ENCODE peak calls at places on chromosomes 4 and X, in six cellular contexts. One of them, this sample, is unnamed.

GRCh38 chrX:50448565-50448964 is 22.1 kb downstream of the DGKK start:
- DNase-seq in AG10803: no peak
- DNase-seq in fibroblast of pulmonary artery: no peak
- DNase-seq in AG09309: no peak
- DNase-seq in suprapubic skin: no peak
- DNase-seq in GM12865: peak; percentile 10
- DNase-seq in this sample: no peak

GRCh38 chr4:84596826-84597225 is 13.9 kb downstream of the CDS1 start:
- DNase-seq in AG09309: no peak
- DNase-seq in AG10803: no peak
- DNase-seq in suprapubic skin: no peak
- DNase-seq in fibroblast of pulmonary artery: no peak
- DNase-seq in GM12865: no peak
- DNase-seq in this sample: no peak

GRCh38 chr4:185395255-185395955 is at the start of gene LRP2BP:
- DNase-seq in AG10803: peak; percentile 4
- DNase-seq in suprapubic skin: no peak
- DNase-seq in fibroblast of pulmonary artery: peak; percentile 97
- DNase-seq in GM12865: peak; percentile 57
- DNase-seq in AG09309: peak; percentile 79
- DNase-seq in this sample: no peak

GRCh38 chrX:136130931-136131843 is 16.1 kb upstream of the FHL1 start:
- DNase-seq in fibroblast of pulmonary artery: peak; percentile 84
- DNase-seq in GM12865: no peak
- DNase-seq in suprapubic skin: no peak
- DNase-seq in AG09309: peak; percentile 82
- DNase-seq in AG10803: peak; percentile 83
- DNase-seq in this sample: peak; percentile 63

GRCh38 chrX:152137771-152138387 is 498 bp downstream of the MAGEA10 start:
- DNase-seq in fibroblast of pulmonary artery: no peak
- DNase-seq in AG09309: no peak
- DNase-seq in AG10803: no peak
- DNase-seq in suprapubic skin: no peak
- DNase-seq in GM12865: no peak
- DNase-seq in this sample: no peak

GRCh38 chrX:107716045-107716684 is 59.4 kb downstream of the TSC22D3 start:
- DNase-seq in GM12865: peak; percentile 45
- DNase-seq in suprapubic skin: peak; percentile 62
- DNase-seq in AG10803: peak; percentile 23
- DNase-seq in AG09309: no peak
- DNase-seq in fibroblast of pulmonary artery: peak; percentile 27
- DNase-seq in this sample: peak; percentile 37

GRCh38 chr4:89251396-89251795 is 56.2 kb downstream of the GPRIN3 start:
- DNase-seq in suprapubic skin: no peak
- DNase-seq in AG09309: no peak
- DNase-seq in GM12865: no peak
- DNase-seq in fibroblast of pulmonary artery: no peak
- DNase-seq in AG10803: no peak
- DNase-seq in this sample: no peak

GRCh38 chr4:66794635-66795034 is 750.7 kb downstream of the CENPC start:
- DNase-seq in AG10803: no peak
- DNase-seq in AG09309: no peak
- DNase-seq in suprapubic skin: no peak
- DNase-seq in GM12865: no peak
- DNase-seq in fibroblast of pulmonary artery: no peak
- DNase-seq in this sample: no peak

GRCh38 chr4:110611968-110612447 is 10.9 kb downstream of the PITX2 start:
- DNase-seq in fibroblast of pulmonary artery: no peak
- DNase-seq in AG10803: no peak
- DNase-seq in AG09309: no peak
- DNase-seq in GM12865: no peak
- DNase-seq in suprapubic skin: no peak
- DNase-seq in this sample: no peak

GRCh38 chr4:89105726-89106125 is 5.6 kb upstream of the TIGD2 start:
- DNase-seq in AG10803: no peak
- DNase-seq in GM12865: no peak
- DNase-seq in fibroblast of pulmonary artery: no peak
- DNase-seq in AG09309: no peak
- DNase-seq in suprapubic skin: no peak
- DNase-seq in this sample: no peak

GRCh38 chr4:3519468-3520264 is 12.6 kb downstream of the LRPAP1 start:
- DNase-seq in GM12865: no peak
- DNase-seq in fibroblast of pulmonary artery: no peak
- DNase-seq in suprapubic skin: peak; percentile 40
- DNase-seq in AG10803: no peak
- DNase-seq in AG09309: no peak
- DNase-seq in this sample: no peak

GRCh38 chr4:107247738-107248137 is 211.6 kb upstream of the DKK2 start:
- DNase-seq in AG09309: peak; percentile 14
- DNase-seq in suprapubic skin: peak; percentile 60
- DNase-seq in GM12865: no peak
- DNase-seq in AG10803: peak; percentile 72
- DNase-seq in fibroblast of pulmonary artery: peak; percentile 8
- DNase-seq in this sample: peak; percentile 5

GRCh38 chr4:168421671-168422070 is 58.6 kb downstream of the DDX60L start:
- DNase-seq in fibroblast of pulmonary artery: peak; percentile 65
- DNase-seq in GM12865: no peak
- DNase-seq in AG09309: no peak
- DNase-seq in suprapubic skin: no peak
- DNase-seq in AG10803: no peak
- DNase-seq in this sample: peak; percentile 51

GRCh38 chr4:80307183-80307735 is 28.3 kb upstream of the CFAP299 start:
- DNase-seq in suprapubic skin: no peak
- DNase-seq in AG10803: peak; percentile 82
- DNase-seq in AG09309: peak; percentile 32
- DNase-seq in fibroblast of pulmonary artery: peak; percentile 29
- DNase-seq in GM12865: no peak
- DNase-seq in this sample: peak; percentile 63

GRCh38 chrX:70470850-70471289 is 26.2 kb downstream of the DLG3 start:
- DNase-seq in AG09309: no peak
- DNase-seq in GM12865: peak; percentile 39
- DNase-seq in AG10803: no peak
- DNase-seq in suprapubic skin: no peak
- DNase-seq in fibroblast of pulmonary artery: no peak
- DNase-seq in this sample: no peak

GRCh38 chr4:121307441-121308327 is 73.1 kb downstream of the QRFPR start:
- DNase-seq in AG09309: peak; percentile 16
- DNase-seq in AG10803: peak; percentile 50
- DNase-seq in fibroblast of pulmonary artery: peak; percentile 75
- DNase-seq in suprapubic skin: no peak
- DNase-seq in GM12865: peak; percentile 81
- DNase-seq in this sample: peak; percentile 76

GRCh38 chr4:152259866-152260265 is 276.0 kb downstream of the FBXW7 start:
- DNase-seq in suprapubic skin: no peak
- DNase-seq in AG09309: peak; percentile 70
- DNase-seq in GM12865: no peak
- DNase-seq in AG10803: peak; percentile 61
- DNase-seq in fibroblast of pulmonary artery: peak; percentile 20
- DNase-seq in this sample: no peak

GRCh38 chrX:50903387-50904027 is 7.0 kb upstream of the BMP15 start:
- DNase-seq in AG09309: no peak
- DNase-seq in GM12865: peak; percentile 11
- DNase-seq in fibroblast of pulmonary artery: peak; percentile 54
- DNase-seq in AG10803: peak; percentile 24
- DNase-seq in suprapubic skin: no peak
- DNase-seq in this sample: peak; percentile 54

GRCh38 chr4:27215421-27215820 is 354.8 kb downstream of the STIM2 start:
- DNase-seq in AG10803: no peak
- DNase-seq in suprapubic skin: no peak
- DNase-seq in fibroblast of pulmonary artery: no peak
- DNase-seq in GM12865: no peak
- DNase-seq in AG09309: no peak
- DNase-seq in this sample: no peak

GRCh38 chrX:27309406-27309805 is 153.7 kb downstream of the PPP4R3C start:
- DNase-seq in fibroblast of pulmonary artery: peak; percentile 2
- DNase-seq in suprapubic skin: no peak
- DNase-seq in AG09309: no peak
- DNase-seq in AG10803: no peak
- DNase-seq in GM12865: no peak
- DNase-seq in this sample: peak; percentile 32

GRCh38 chr4:14568356-14568755 is 433.9 kb upstream of the CPEB2 start:
- DNase-seq in GM12865: no peak
- DNase-seq in AG10803: no peak
- DNase-seq in AG09309: no peak
- DNase-seq in suprapubic skin: no peak
- DNase-seq in fibroblast of pulmonary artery: no peak
- DNase-seq in this sample: peak; percentile 1

GRCh38 chr4:12239897-12240636 is 811.4 kb upstream of the HS3ST1 start:
- DNase-seq in AG10803: no peak
- DNase-seq in fibroblast of pulmonary artery: no peak
- DNase-seq in suprapubic skin: no peak
- DNase-seq in AG09309: no peak
- DNase-seq in GM12865: no peak
- DNase-seq in this sample: no peak

GRCh38 chr4:107215222-107215621 is 179.1 kb upstream of the DKK2 start:
- DNase-seq in GM12865: no peak
- DNase-seq in AG09309: no peak
- DNase-seq in suprapubic skin: no peak
- DNase-seq in fibroblast of pulmonary artery: no peak
- DNase-seq in AG10803: no peak
- DNase-seq in this sample: no peak

GRCh38 chr4:40486534-40486933 is 143.1 kb downstream of the RBM47 start:
- DNase-seq in fibroblast of pulmonary artery: peak; percentile 81
- DNase-seq in suprapubic skin: no peak
- DNase-seq in AG09309: peak; percentile 17
- DNase-seq in GM12865: no peak
- DNase-seq in AG10803: peak; percentile 46
- DNase-seq in this sample: peak; percentile 77

GRCh38 chr4:13378973-13379759 is 105.0 kb downstream of the RAB28 start:
- DNase-seq in AG09309: no peak
- DNase-seq in AG10803: no peak
- DNase-seq in suprapubic skin: no peak
- DNase-seq in fibroblast of pulmonary artery: no peak
- DNase-seq in GM12865: peak; percentile 24
- DNase-seq in this sample: no peak

GRCh38 chr4:2886161-2886560 is 42.5 kb downstream of the ADD1 start:
- DNase-seq in AG09309: no peak
- DNase-seq in AG10803: no peak
- DNase-seq in fibroblast of pulmonary artery: no peak
- DNase-seq in suprapubic skin: no peak
- DNase-seq in GM12865: no peak
- DNase-seq in this sample: no peak

GRCh38 chrX:17553451-17553850 is 178.5 kb downstream of the NHS start:
- DNase-seq in AG10803: peak; percentile 74
- DNase-seq in fibroblast of pulmonary artery: peak; percentile 70
- DNase-seq in suprapubic skin: no peak
- DNase-seq in AG09309: no peak
- DNase-seq in GM12865: no peak
- DNase-seq in this sample: peak; percentile 83

GRCh38 chr4:46432923-46433322 is 43.0 kb upstream of the GABRA2 start:
- DNase-seq in AG09309: no peak
- DNase-seq in GM12865: no peak
- DNase-seq in suprapubic skin: no peak
- DNase-seq in AG10803: no peak
- DNase-seq in fibroblast of pulmonary artery: peak; percentile 82
- DNase-seq in this sample: peak; percentile 57

GRCh38 chr4:104470770-104471169 is 23.9 kb downstream of the CXXC4 start:
- DNase-seq in AG10803: no peak
- DNase-seq in AG09309: no peak
- DNase-seq in GM12865: no peak
- DNase-seq in suprapubic skin: no peak
- DNase-seq in fibroblast of pulmonary artery: no peak
- DNase-seq in this sample: no peak

GRCh38 chr4:2954358-2955185 is 8.6 kb downstream of the NOP14 start:
- DNase-seq in AG09309: no peak
- DNase-seq in fibroblast of pulmonary artery: no peak
- DNase-seq in GM12865: peak; percentile 86
- DNase-seq in AG10803: no peak
- DNase-seq in suprapubic skin: no peak
- DNase-seq in this sample: no peak

GRCh38 chrX:82163701-82164100 is 961.8 kb downstream of the SH3BGRL start:
- DNase-seq in AG10803: peak; percentile 0
- DNase-seq in GM12865: no peak
- DNase-seq in AG09309: no peak
- DNase-seq in fibroblast of pulmonary artery: no peak
- DNase-seq in suprapubic skin: no peak
- DNase-seq in this sample: no peak

GRCh38 chr4:28760003-28760402 is 1899.4 kb downstream of the STIM2 start:
- DNase-seq in AG10803: no peak
- DNase-seq in GM12865: no peak
- DNase-seq in fibroblast of pulmonary artery: no peak
- DNase-seq in AG09309: no peak
- DNase-seq in suprapubic skin: no peak
- DNase-seq in this sample: no peak
- H3K4me3 ChIP-seq in AG10803: no peak overlapping the region
- H3K4me3 ChIP-seq in GM12865: no peak overlapping the region
- H3K4me3 ChIP-seq in fibroblast of pulmonary artery: no peak overlapping the region
- H3K4me3 ChIP-seq in AG09309: no peak overlapping the region
- H3K4me3 ChIP-seq in suprapubic skin: no peak overlapping the region
- H3K4me3 ChIP-seq in this sample: no peak overlapping the region

GRCh38 chr4:8048856-8049686 is 109.4 kb upstream of the AFAP1 start:
- DNase-seq in fibroblast of pulmonary artery: no peak
- DNase-seq in AG10803: no peak
- DNase-seq in AG09309: no peak
- DNase-seq in suprapubic skin: no peak
- DNase-seq in GM12865: no peak
- DNase-seq in this sample: no peak
- TF ChIP-seq CTCF in fibroblast of pulmonary artery: no peak
- TF ChIP-seq CTCF in AG10803: no peak
- TF ChIP-seq CTCF in AG09309: no peak
- TF ChIP-seq CTCF in suprapubic skin: no peak
- TF ChIP-seq CTCF in GM12865: no peak
- TF ChIP-seq CTCF in this sample: no peak

DNA sequence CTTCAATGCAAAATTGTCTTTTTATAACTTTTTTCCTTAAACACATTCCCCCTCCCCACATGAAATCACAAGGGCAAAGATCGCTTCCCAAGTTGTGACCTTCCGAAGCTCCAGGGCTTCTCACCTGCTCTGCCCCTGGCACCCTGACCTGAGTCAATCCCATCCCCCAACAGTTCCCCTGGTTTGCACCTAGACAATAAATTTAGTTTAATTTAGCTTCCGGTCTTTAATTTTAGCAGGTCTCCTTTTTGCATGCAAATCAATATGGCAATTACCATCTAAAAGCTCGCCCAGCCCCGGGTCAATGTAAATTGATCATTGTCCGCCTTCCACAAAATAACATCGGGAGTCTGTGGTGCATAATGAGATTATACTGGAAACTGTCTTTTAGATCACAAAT is 6.8 kb downstream of the BCOR start:
- DNase-seq in fibroblast of pulmonary artery: no peak
- DNase-seq in GM12865: no peak
- DNase-seq in suprapubic skin: no peak
- DNase-seq in AG10803: no peak
- DNase-seq in AG09309: no peak
- DNase-seq in this sample: no peak
- H3K4me3 ChIP-seq in fibroblast of pulmonary artery: no peak overlapping the region
- H3K4me3 ChIP-seq in GM12865: no peak overlapping the region
- H3K4me3 ChIP-seq in suprapubic skin: no peak overlapping the region
- H3K4me3 ChIP-seq in AG10803: no peak overlapping the region
- H3K4me3 ChIP-seq in AG09309: no peak overlapping the region
- H3K4me3 ChIP-seq in this sample: no peak overlapping the region

GRCh38 chr4:112637552-112637866 is 566 bp downstream of the LARP7 start:
- DNase-seq in AG10803: no peak
- DNase-seq in AG09309: no peak
- DNase-seq in GM12865: no peak
- DNase-seq in fibroblast of pulmonary artery: no peak
- DNase-seq in suprapubic skin: no peak
- DNase-seq in this sample: no peak

GRCh38 chr4:112636688-112637551 is at the start of the genes LARP7 and ZGRF1:
- DNase-seq in fibroblast of pulmonary artery: peak; percentile 100
- DNase-seq in AG09309: peak; percentile 95
- DNase-seq in suprapubic skin: peak; percentile 99
- DNase-seq in GM12865: peak; percentile 99
- DNase-seq in AG10803: peak; percentile 99
- DNase-seq in this sample: peak; percentile 100

GRCh38 chr4:112633477-112634235 is 3.1 kb downstream of the ZGRF1 start:
- DNase-seq in AG09309: no peak
- DNase-seq in AG10803: peak; percentile 55
- DNase-seq in fibroblast of pulmonary artery: peak; percentile 71
- DNase-seq in GM12865: peak; percentile 40
- DNase-seq in suprapubic skin: no peak
- DNase-seq in this sample: peak; percentile 65
- TF ChIP-seq CTCF in AG09309: peak; percentile 47
- TF ChIP-seq CTCF in AG10803: peak; percentile 61
- TF ChIP-seq CTCF in fibroblast of pulmonary artery: peak; percentile 44
- TF ChIP-seq CTCF in GM12865: peak; percentile 40
- TF ChIP-seq CTCF in suprapubic skin: no peak
- TF ChIP-seq CTCF in this sample: peak; percentile 22